ENCODE peak calls at places on chromosomes 7 and 10, in eight cellular contexts. O is CD8-positive, alpha-beta T cell; Y is hepatocyte; I is psoas muscle; N is GM23338; E is uterus; K is lower lobe of right lung; Q is spleen. Z is an unnamed sample.

GRCh38 chr10:75234683-75235374 is 928 bp downstream of the COMTD1 start:
- DNase-seq in Y (peak), N (peak), I (peak), K (no peak), O (no peak), Q (peak), E (no peak), Z (no peak)

GRCh38 chr7:95723583-95724180 is 48.7 kb upstream of the DYNC1I1 start:
- DNase-seq in Q (no peak), Y (peak), E (no peak), O (no peak), N (peak), I (no peak), K (no peak), Z (peak)

GRCh38 chr7:143305423-143306070 is 10.4 kb upstream of the CLCN1 start:
- DNase-seq in K (peak), O (peak), E (no peak), Q (peak), N (peak), I (peak), Y (peak), Z (no peak)

GRCh38 chr10:1199897-1200721 is 143.9 kb downstream of the WDR37 start:
- DNase-seq in I (no peak), E (no peak), Q (peak), K (no peak), O (no peak), Y (no peak), N (no peak), Z (no peak)

GRCh38 chr10:22990443-22990842 is 62.6 kb downstream of the ARMC3 start:
- DNase-seq in O (no peak), K (no peak), Y (no peak), N (no peak), E (no peak), I (no peak), Q (no peak), Z (no peak)

GRCh38 chr7:42628021-42628420 is 283.8 kb downstream of the C7orf25 start:
- DNase-seq in K (no peak), N (no peak), I (no peak), E (no peak), Q (no peak), O (no peak), Y (no peak), Z (no peak)

GRCh38 chr10:114389429-114389828 is 14.9 kb downstream of the AFAP1L2 start:
- DNase-seq in E (peak), N (no peak), K (no peak), Y (no peak), Q (no peak), O (no peak), I (no peak), Z (peak)

GRCh38 chr10:130018253-130018652 is 54.2 kb upstream of the EBF3 start:
- DNase-seq in Y (peak), K (no peak), Q (no peak), O (no peak), E (no peak), I (no peak), N (no peak), Z (peak)

GRCh38 chr10:44990965-44991364 is 9.8 kb upstream of the ZNF22 start:
- DNase-seq in E (no peak), Q (no peak), N (no peak), K (no peak), Y (no peak), O (peak), I (no peak), Z (no peak)

GRCh38 chr7:25852249-25852994 is 299.6 kb upstream of the NFE2L3 start:
- DNase-seq in E (peak), Q (peak), Y (peak), I (peak), O (no peak), N (peak), K (no peak), Z (no peak)

GRCh38 chr7:46747222-46747621 is 826.1 kb upstream of the IGFBP3 start:
- DNase-seq in E (no peak), I (no peak), Y (no peak), N (no peak), O (no peak), Q (no peak), K (no peak), Z (no peak)

GRCh38 chr10:82409671-82410070 is 534.7 kb downstream of the NRG3 start:
- DNase-seq in E (no peak), N (no peak), Y (no peak), I (no peak), K (no peak), Q (no peak), O (no peak), Z (no peak)

GRCh38 chr10:43257210-43258031 is 9.4 kb downstream of the RASGEF1A start:
- DNase-seq in O (peak), K (no peak), E (peak), Q (peak), I (no peak), Y (peak), N (no peak), Z (no peak)

GRCh38 chr10:104232613-104233102 is 494 bp upstream of the CFAP43 start:
- DNase-seq in N (no peak), I (no peak), Y (no peak), E (no peak), K (peak), Q (peak), O (no peak), Z (no peak)

GRCh38 chr7:103855671-103856070 is 133.8 kb downstream of the RELN start:
- DNase-seq in O (no peak), E (no peak), Y (no peak), I (no peak), N (no peak), Q (no peak), K (no peak), Z (no peak)

GRCh38 chr7:41224063-41224763 is 478.7 kb downstream of the INHBA start:
- DNase-seq in N (no peak), Q (no peak), K (no peak), Y (peak), O (no peak), E (no peak), I (no peak), Z (peak)

GRCh38 chr10:31706921-31707571 is 221.6 kb downstream of the ARHGAP12 start:
- DNase-seq in Q (peak), I (peak), O (no peak), N (no peak), K (peak), Y (peak), E (peak), Z (no peak)

GRCh38 chr7:30979027-30979426 is 15.3 kb downstream of the GHRHR start:
- DNase-seq in Q (no peak), N (no peak), O (no peak), I (no peak), Y (no peak), E (peak), K (no peak), Z (no peak)

GRCh38 chr7:5423844-5424688 is 432 bp upstream of the TNRC18 start:
- DNase-seq in Y (peak), Q (peak), K (peak), N (peak), O (peak), I (peak), E (peak), Z (peak)

GRCh38 chr10:99582255-99582770 is 37.9 kb downstream of the SLC25A28 start:
- DNase-seq in N (no peak), Q (no peak), O (no peak), K (no peak), I (no peak), E (no peak), Y (no peak), Z (no peak)

GRCh38 chr10:132865236-132865635 is 77.1 kb downstream of the CFAP46 start:
- DNase-seq in K (peak), I (no peak), Y (no peak), Q (peak), N (no peak), E (peak), O (no peak), Z (no peak)

GRCh38 chr7:37908221-37908788 is 8.3 kb downstream of the SFRP4 start:
- DNase-seq in N (no peak), E (no peak), Q (no peak), O (no peak), Y (no peak), K (no peak), I (no peak), Z (no peak)

GRCh38 chr10:59606551-59606961 is 103.1 kb downstream of the SLC16A9 start:
- DNase-seq in E (no peak), I (no peak), K (no peak), N (no peak), Q (no peak), O (no peak), Y (no peak), Z (peak)

GRCh38 chr7:8271960-8272359 is 10.0 kb upstream of the ICA1 start:
- DNase-seq in N (no peak), Y (no peak), I (no peak), K (no peak), Q (no peak), O (no peak), E (no peak), Z (no peak)

GRCh38 chr7:19284596-19285300 is 139.5 kb upstream of the FERD3L start:
- DNase-seq in E (no peak), Y (no peak), I (no peak), K (no peak), O (no peak), Q (no peak), N (no peak), Z (peak)

GRCh38 chr10:123229927-123230630 is 75.9 kb downstream of the BUB3 start:
- DNase-seq in O (no peak), Y (no peak), K (no peak), N (no peak), E (no peak), I (no peak), Q (no peak), Z (peak)

GRCh38 chr10:93075369-93076221 is 1.9 kb downstream of the CYP26A1 start:
- DNase-seq in I (no peak), N (peak), E (no peak), O (no peak), Y (no peak), Q (no peak), K (no peak), Z (no peak)

GRCh38 chr7:120985839-120986238 is 2.7 kb upstream of the CPED1 start:
- DNase-seq in K (no peak), I (no peak), O (no peak), Y (no peak), N (no peak), E (no peak), Q (no peak), Z (no peak)

GRCh38 chr7:49643321-49643720 is 130.1 kb upstream of the VWC2 start:
- DNase-seq in Q (no peak), Y (no peak), N (no peak), I (no peak), K (no peak), E (no peak), O (no peak), Z (no peak)

GRCh38 chr7:2104107-2104710 is 128.5 kb downstream of the MAD1L1 start:
- DNase-seq in Y (peak), I (peak), Q (peak), N (peak), O (peak), E (peak), K (peak), Z (no peak)

GRCh38 chr10:30430544-30431298 is 3.3 kb upstream of the MAP3K8 start:
- DNase-seq in I (no peak), E (no peak), O (no peak), N (no peak), Y (no peak), Q (no peak), K (no peak), Z (no peak)

GRCh38 chr10:43202224-43202656 is 64.0 kb downstream of the CSGALNACT2 start:
- DNase-seq in Q (peak), K (peak), N (peak), Y (peak), I (no peak), E (peak), O (peak), Z (no peak)

GRCh38 chr7:93185303-93186027 is 37.3 kb upstream of the SAMD9L start:
- DNase-seq in Y (no peak), O (no peak), E (no peak), N (no peak), Q (no peak), I (no peak), K (no peak), Z (peak)

GRCh38 chr7:131521651-131522163 is 34.7 kb downstream of the PODXL start:
- DNase-seq in K (peak), O (no peak), I (no peak), Q (peak), Y (no peak), N (peak), E (peak), Z (peak)

GRCh38 chr7:50766808-50767207 is 15.9 kb downstream of the GRB10 start:
- DNase-seq in I (no peak), Q (no peak), E (no peak), N (no peak), K (no peak), O (no peak), Y (no peak), Z (no peak)

GRCh38 chr7:139112316-139112715 is 2.8 kb upstream of the ZC3HAV1 start:
- DNase-seq in O (no peak), E (no peak), I (no peak), Y (no peak), Q (no peak), K (no peak), N (no peak), Z (no peak)

GRCh38 chr7:25521236-25521635 is 292.9 kb upstream of the NPVF start:
- DNase-seq in E (no peak), N (peak), Y (no peak), K (no peak), O (no peak), Q (no peak), I (no peak), Z (no peak)

GRCh38 chr10:131215776-131216175 is 95.7 kb downstream of the TCERG1L start:
- DNase-seq in E (no peak), Q (peak), I (no peak), K (peak), N (no peak), O (no peak), Y (no peak), Z (no peak)

GRCh38 chr10:58758311-58758710 is 245.6 kb downstream of the BICC1 start:
- DNase-seq in K (no peak), N (no peak), O (no peak), I (no peak), Q (no peak), Y (no peak), E (no peak), Z (no peak)

GRCh38 chr10:71774916-71775702 is 1.8 kb upstream of the VSIR start:
- DNase-seq in O (no peak), K (peak), Y (no peak), E (peak), Q (peak), N (no peak), I (no peak), Z (no peak)

GRCh38 chr7:117458977-117459583 is 20.7 kb upstream of the CFTR start:
- DNase-seq in K (no peak), Y (peak), Q (no peak), N (peak), I (no peak), O (no peak), E (no peak), Z (no peak)
- TF ChIP-seq CTCF in K (peak), Y (peak), Q (peak), N (peak), I (peak), O (no peak), E (peak), Z (peak)

DNA sequence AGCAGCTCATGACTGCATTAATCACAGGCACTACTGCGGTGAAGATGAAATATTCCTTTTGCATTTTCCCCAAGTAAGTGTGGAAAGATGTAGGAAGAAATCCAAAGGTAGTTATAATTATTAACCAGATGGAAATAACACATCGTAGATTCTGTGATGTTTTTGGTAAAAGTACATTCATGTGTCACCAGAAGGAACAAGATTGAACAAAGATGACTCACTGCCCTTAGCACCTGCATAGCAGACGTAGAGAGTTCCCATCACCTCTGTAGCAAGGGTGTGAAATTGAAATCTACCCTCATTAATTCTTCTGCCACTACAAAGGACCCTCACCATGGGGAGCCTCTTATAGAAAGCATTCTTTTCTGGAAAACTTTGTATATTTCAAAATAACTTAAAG is 37.0 kb downstream of the SMURF1 start:
- DNase-seq in O (no peak), Y (no peak), N (no peak), I (no peak), E (no peak), Q (no peak), K (no peak), Z (peak)
- H3K27ac ChIP-seq in O (no peak), Y (peak), N (peak), I (no peak), E (peak), Q (no peak), K (peak), Z (peak)

DNA sequence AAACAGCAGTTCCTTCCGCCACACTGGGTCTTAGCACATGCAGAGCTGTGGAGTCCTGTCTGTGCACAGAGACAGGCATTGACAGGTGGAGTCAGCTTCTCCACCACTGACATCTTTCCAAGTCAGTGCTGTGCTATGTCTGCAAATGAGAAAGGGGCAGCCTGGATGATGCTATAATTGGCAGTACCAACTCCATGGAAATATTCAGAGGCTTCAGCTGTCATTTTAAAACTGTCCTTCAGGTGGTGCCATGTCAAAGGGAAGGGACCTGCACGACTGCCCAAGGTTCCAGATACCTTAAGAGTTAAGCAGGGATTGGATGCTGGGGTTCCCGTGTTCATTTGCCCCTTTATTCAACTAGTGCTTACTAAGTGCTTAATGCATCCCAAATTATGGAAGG is 258.0 kb upstream of the PRKCQ start:
- DNase-seq in O (no peak), K (no peak), I (no peak), Y (no peak), E (no peak), N (peak), Q (no peak), Z (no peak)
- TF ChIP-seq CTCF in O (no peak), K (peak), I (peak), Y (peak), E (no peak), N (peak), Q (no peak), Z (peak)

GRCh38 chr7:29637374-29637773 is 73.7 kb downstream of the PRR15 start:
- DNase-seq in E (no peak), Y (no peak), K (no peak), N (no peak), Q (no peak), I (no peak), O (no peak), Z (no peak)
- H3K27ac ChIP-seq in E (no peak), Y (no peak), K (no peak), N (no peak), Q (no peak), I (no peak), O (no peak), Z (no peak)

GRCh38 chr7:45623157-45623556 is 49.0 kb downstream of the ADCY1 start:
- DNase-seq in N (no peak), Q (no peak), E (no peak), K (no peak), I (no peak), Y (no peak), O (no peak), Z (no peak)

GRCh38 chr7:45622058-45622457 is 47.9 kb downstream of the ADCY1 start:
- DNase-seq in Q (no peak), E (no peak), K (no peak), Y (no peak), O (no peak), I (no peak), N (peak), Z (no peak)

GRCh38 chr7:45617166-45617565 is 43.0 kb downstream of the ADCY1 start:
- DNase-seq in Q (no peak), O (no peak), E (no peak), K (no peak), N (peak), Y (no peak), I (no peak), Z (no peak)
- TF ChIP-seq CTCF in Q (no peak), O (no peak), E (no peak), K (no peak), N (peak), Y (no peak), I (no peak), Z (no peak)